ENCODE peak calls at places on chromosomes 16 and 17, in four cellular contexts. One of them, this sample, is unnamed.

GRCh38 chr17:77916771-77917481 is 41.6 kb upstream of the TNRC6C start:
- DNase-seq in SK-N-SH: no peak
- DNase-seq in GM12878: peak
- DNase-seq in K562: no peak
- DNase-seq in this sample: no peak

GRCh38 chr17:12097326-12097725 is 76.6 kb downstream of the MAP2K4 start:
- DNase-seq in SK-N-SH: no peak
- DNase-seq in GM12878: no peak
- DNase-seq in K562: no peak
- DNase-seq in this sample: no peak

GRCh38 chr17:2027528-2028233 is 2.3 kb upstream of the DPH1 start:
- DNase-seq in SK-N-SH: no peak
- DNase-seq in GM12878: no peak
- DNase-seq in K562: peak
- DNase-seq in this sample: no peak

GRCh38 chr16:12000032-12000431 is 23.5 kb downstream of the SNX29 start:
- DNase-seq in SK-N-SH: no peak
- DNase-seq in GM12878: no peak
- DNase-seq in K562: no peak
- DNase-seq in this sample: no peak

GRCh38 chr16:56336071-56336688 is 89.2 kb downstream of the AMFR start:
- DNase-seq in SK-N-SH: no peak
- DNase-seq in GM12878: no peak
- DNase-seq in K562: peak
- DNase-seq in this sample: no peak

GRCh38 chr17:16325964-16326363 is 27.3 kb downstream of the CENPV start:
- DNase-seq in SK-N-SH: no peak
- DNase-seq in GM12878: no peak
- DNase-seq in K562: no peak
- DNase-seq in this sample: no peak

GRCh38 chr17:60554377-60554788 is 28.3 kb upstream of the APPBP2 start:
- DNase-seq in SK-N-SH: no peak
- DNase-seq in GM12878: no peak
- DNase-seq in K562: no peak
- DNase-seq in this sample: no peak

GRCh38 chr17:67639555-67639954 is 78.2 kb upstream of the NOL11 start:
- DNase-seq in SK-N-SH: no peak
- DNase-seq in GM12878: no peak
- DNase-seq in K562: no peak
- DNase-seq in this sample: no peak

GRCh38 chr16:56885446-56886162 is 20.6 kb downstream of the SLC12A3 start:
- DNase-seq in SK-N-SH: no peak
- DNase-seq in GM12878: no peak
- DNase-seq in K562: peak
- DNase-seq in this sample: no peak

GRCh38 chr16:71526111-71526998 is at the start of gene CHST4:
- DNase-seq in SK-N-SH: no peak
- DNase-seq in GM12878: no peak
- DNase-seq in K562: peak
- DNase-seq in this sample: peak

GRCh38 chr17:3043737-3044365 is 19.6 kb downstream of the OR1D5 start:
- DNase-seq in SK-N-SH: no peak
- DNase-seq in GM12878: no peak
- DNase-seq in K562: peak
- DNase-seq in this sample: peak

GRCh38 chr16:25097304-25097988 is 14.1 kb upstream of the LCMT1 start:
- DNase-seq in SK-N-SH: no peak
- DNase-seq in GM12878: no peak
- DNase-seq in K562: no peak
- DNase-seq in this sample: no peak

GRCh38 chr16:88681709-88682451 is 4.4 kb downstream of the SNAI3 start:
- DNase-seq in SK-N-SH: peak
- DNase-seq in GM12878: peak
- DNase-seq in K562: no peak
- DNase-seq in this sample: no peak

GRCh38 chr17:58823051-58823525 is 67.4 kb downstream of the PPM1E start:
- DNase-seq in SK-N-SH: no peak
- DNase-seq in GM12878: no peak
- DNase-seq in K562: no peak
- DNase-seq in this sample: no peak

GRCh38 chr16:5058476-5058875 is 7.3 kb downstream of the C16orf89 start:
- DNase-seq in SK-N-SH: peak
- DNase-seq in GM12878: no peak
- DNase-seq in K562: peak
- DNase-seq in this sample: no peak

GRCh38 chr16:64773184-64773583 is 348.7 kb downstream of the CDH11 start:
- DNase-seq in SK-N-SH: no peak
- DNase-seq in GM12878: no peak
- DNase-seq in K562: no peak
- DNase-seq in this sample: no peak

DNA sequence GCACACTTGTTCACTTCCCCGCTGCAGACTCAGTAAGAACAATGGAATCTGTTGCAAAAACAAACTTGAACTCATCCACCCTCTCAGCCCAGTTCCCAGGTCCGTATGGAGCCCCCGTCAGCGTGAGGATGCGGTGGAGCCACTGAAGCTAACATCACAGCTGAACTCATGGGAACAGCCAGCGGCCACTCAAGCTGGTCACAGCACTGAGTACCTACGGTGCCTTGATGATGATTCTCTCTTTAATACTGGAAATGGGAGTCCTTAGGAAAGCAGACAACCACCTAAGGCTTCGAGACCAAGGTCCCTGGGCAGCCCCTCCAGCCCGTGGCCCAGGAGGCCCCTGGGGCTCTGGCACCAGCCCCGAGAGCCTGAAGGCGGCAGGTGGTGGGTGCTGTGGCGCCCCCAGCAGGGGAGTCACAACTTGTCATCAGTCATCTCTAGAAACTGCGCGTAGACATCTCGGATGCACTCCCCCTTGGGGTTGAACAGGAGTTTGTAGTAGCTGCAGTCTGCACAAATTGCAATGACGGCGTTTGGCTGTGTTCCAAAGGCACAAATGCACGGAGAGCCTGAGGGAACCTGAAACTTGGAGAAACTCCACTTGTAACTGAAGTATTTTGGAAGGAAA is 31.0 kb upstream of the RHOT1 start:
- DNase-seq in SK-N-SH: peak
- DNase-seq in GM12878: no peak
- DNase-seq in K562: peak
- DNase-seq in this sample: peak
- TF ChIP-seq CTCF in SK-N-SH: peak
- TF ChIP-seq CTCF in GM12878: peak
- TF ChIP-seq CTCF in K562: peak
- TF ChIP-seq CTCF in this sample: peak

GRCh38 chr16:29737713-29738112 is 8.1 kb downstream of the C16orf54 start:
- DNase-seq in SK-N-SH: no peak
- DNase-seq in GM12878: no peak
- DNase-seq in K562: no peak
- DNase-seq in this sample: no peak

GRCh38 chr16:29734826-29735225 is 11.0 kb downstream of the C16orf54 start:
- DNase-seq in SK-N-SH: no peak
- DNase-seq in GM12878: no peak
- DNase-seq in K562: no peak
- DNase-seq in this sample: no peak

GRCh38 chr16:29736764-29737163 is 9.0 kb downstream of the C16orf54 start:
- DNase-seq in SK-N-SH: no peak
- DNase-seq in GM12878: no peak
- DNase-seq in K562: no peak
- DNase-seq in this sample: no peak

GRCh38 chr16:29736112-29736511 is 9.7 kb downstream of the C16orf54 start:
- DNase-seq in SK-N-SH: peak
- DNase-seq in GM12878: no peak
- DNase-seq in K562: no peak
- DNase-seq in this sample: no peak

GRCh38 chr16:29738514-29738913 is 7.3 kb downstream of the C16orf54 start:
- DNase-seq in SK-N-SH: no peak
- DNase-seq in GM12878: peak
- DNase-seq in K562: no peak
- DNase-seq in this sample: no peak
- TF ChIP-seq NRF1 in SK-N-SH: no peak
- TF ChIP-seq NRF1 in GM12878: no peak
- TF ChIP-seq NRF1 in K562: no peak
- TF ChIP-seq NRF1 in this sample: no peak

DNA sequence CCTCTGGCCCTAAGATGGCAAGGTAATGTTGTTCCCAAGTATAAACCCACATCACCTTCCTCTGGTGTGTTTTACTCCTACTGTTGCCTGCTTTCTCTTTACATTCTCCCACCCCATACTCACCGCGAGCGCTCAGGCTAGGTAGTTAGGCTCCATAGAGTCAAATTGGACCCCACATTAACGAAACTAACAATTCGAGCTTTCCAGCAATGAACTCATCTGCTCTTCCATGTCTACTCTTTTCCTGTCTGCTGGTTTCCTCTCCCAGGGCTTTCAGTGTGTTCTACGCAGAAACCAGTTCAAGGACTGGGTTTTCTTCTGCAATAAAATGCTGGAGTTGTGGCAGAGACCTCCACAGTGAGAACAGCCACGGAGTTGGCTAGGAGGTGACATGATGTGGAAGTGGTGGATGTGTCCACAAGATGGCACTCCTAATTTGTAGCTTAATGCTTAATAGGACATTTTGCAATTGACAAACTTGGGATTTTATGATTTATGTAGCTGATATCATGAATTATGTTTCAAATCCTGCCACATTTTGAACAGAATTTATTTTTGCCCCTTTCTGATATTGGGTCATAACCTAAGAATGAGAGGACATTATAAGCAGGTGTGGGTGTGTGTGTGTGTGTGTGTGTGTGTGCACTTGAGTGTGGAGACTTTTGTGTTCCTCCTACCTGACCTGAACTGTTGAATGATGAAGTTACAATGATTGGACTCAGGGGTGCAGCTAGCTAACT is 2.2 kb upstream of the UQCRC2 start:
- DNase-seq in SK-N-SH: peak
- DNase-seq in GM12878: no peak
- DNase-seq in K562: peak
- DNase-seq in this sample: no peak
- TF ChIP-seq CTCF in SK-N-SH: peak
- TF ChIP-seq CTCF in GM12878: peak
- TF ChIP-seq CTCF in K562: peak
- TF ChIP-seq CTCF in this sample: peak

DNA sequence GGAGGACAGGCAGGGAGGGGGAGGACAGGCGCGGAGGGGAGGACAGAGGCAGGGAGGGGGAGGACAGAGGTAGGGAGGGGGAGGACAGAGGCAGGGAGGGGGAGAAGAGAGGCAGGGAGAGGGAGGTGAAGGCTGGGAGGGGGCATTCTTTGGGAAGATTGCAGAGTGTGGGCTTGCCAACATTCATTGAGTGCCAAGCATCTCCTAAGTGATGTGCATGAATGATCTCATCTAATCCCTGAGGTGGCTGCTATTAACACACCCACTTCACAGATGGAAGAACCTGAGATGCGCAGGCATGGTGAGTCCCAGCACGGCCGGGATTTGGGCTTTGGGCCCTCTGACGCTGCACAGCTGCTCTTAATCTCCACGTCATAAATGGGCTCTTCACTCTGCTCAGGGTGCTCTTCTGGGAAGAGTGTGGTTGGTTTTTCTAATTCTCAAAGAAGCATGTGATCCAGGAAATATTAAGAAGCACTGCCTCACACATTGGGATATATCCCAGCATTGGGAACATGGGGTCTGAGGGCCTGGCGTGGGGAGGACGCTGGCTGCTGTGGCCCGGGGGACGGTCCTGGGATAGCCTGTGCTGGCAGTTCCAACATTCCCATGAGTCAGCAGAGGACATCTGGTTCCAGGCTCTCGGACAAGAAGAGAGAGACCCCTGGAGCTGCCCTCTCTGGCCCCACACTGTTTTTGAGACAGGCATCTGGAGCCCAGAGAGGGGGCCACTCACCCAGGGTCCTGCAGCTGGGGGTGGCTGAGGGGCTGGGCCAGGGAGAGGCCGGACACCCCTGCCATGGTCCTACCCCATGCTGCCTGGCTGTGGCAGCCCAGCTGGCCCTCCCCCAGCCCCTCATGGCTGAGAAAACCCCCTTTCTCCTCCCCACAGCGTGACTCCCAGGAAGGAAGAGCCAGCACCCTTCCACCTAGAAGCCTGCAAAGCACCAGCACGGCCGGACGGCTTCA is 58.7 kb downstream of the NT5M start:
- DNase-seq in SK-N-SH: peak
- DNase-seq in GM12878: no peak
- DNase-seq in K562: no peak
- DNase-seq in this sample: no peak
- TF ChIP-seq NRF1 in SK-N-SH: no peak
- TF ChIP-seq NRF1 in GM12878: no peak
- TF ChIP-seq NRF1 in K562: no peak
- TF ChIP-seq NRF1 in this sample: no peak

GRCh38 chr17:879546-879945 is 97.4 kb downstream of the MRM3 start:
- DNase-seq in SK-N-SH: no peak
- DNase-seq in GM12878: peak
- DNase-seq in K562: peak
- DNase-seq in this sample: peak
- TF ChIP-seq CTCF in SK-N-SH: peak
- TF ChIP-seq CTCF in GM12878: peak
- TF ChIP-seq CTCF in K562: peak
- TF ChIP-seq CTCF in this sample: peak

GRCh38 chr16:82845076-82845475 is 218.3 kb downstream of the CDH13 start:
- DNase-seq in SK-N-SH: no peak
- DNase-seq in GM12878: no peak
- DNase-seq in K562: no peak
- DNase-seq in this sample: no peak
- TF ChIP-seq NRF1 in SK-N-SH: no peak
- TF ChIP-seq NRF1 in GM12878: no peak
- TF ChIP-seq NRF1 in K562: no peak
- TF ChIP-seq NRF1 in this sample: no peak